ENCODE peak calls at places on chromosomes 6 and 20, in four cellular contexts. S is cardiac muscle cell, H is endothelial cell, D is mammary epithelial cell. R is an unnamed sample.

GRCh38 chr20:8583209-8584106 is 451.4 kb downstream of the PLCB1 start:
- DNase-seq in S (peak; percentile 78), H (no peak), D (no peak), R (peak; percentile 28)

GRCh38 chr20:63027425-63028389 is 20.9 kb upstream of the BHLHE23 start:
- DNase-seq in S (no peak), H (no peak), D (no peak), R (peak; percentile 14)

GRCh38 chr6:11685411-11686093 is 93.1 kb downstream of the ADTRP start:
- DNase-seq in S (peak; percentile 41), H (no peak), D (peak; percentile 89), R (peak; percentile 61)

GRCh38 chr6:31978831-31979230 is 3.0 kb upstream of the C4A start:
- DNase-seq in S (no peak), H (no peak), D (no peak), R (no peak)

GRCh38 chr6:110822248-110822647 is 7.0 kb upstream of the CDK19 start:
- DNase-seq in S (peak; percentile 80), H (no peak), D (no peak), R (peak; percentile 20)

GRCh38 chr6:44580901-44581300 is 193.4 kb downstream of the CDC5L start:
- DNase-seq in S (peak; percentile 91), H (no peak), D (no peak), R (no peak)

GRCh38 chr6:147266821-147267220 is 62.6 kb downstream of the STXBP5 start:
- DNase-seq in S (no peak), H (no peak), D (no peak), R (no peak)

GRCh38 chr20:49161428-49162152 is 26.5 kb downstream of the STAU1 start:
- DNase-seq in S (no peak), H (no peak), D (peak; percentile 30), R (peak; percentile 5)

GRCh38 chr6:11064836-11065235 is 20.7 kb upstream of the ELOVL2 start:
- DNase-seq in S (no peak), H (no peak), D (no peak), R (no peak)

GRCh38 chr6:32819729-32820128 is 2.9 kb upstream of the HLA-DOB start:
- DNase-seq in S (peak; percentile 56), H (no peak), D (peak; percentile 98), R (peak; percentile 87)

GRCh38 chr6:32056254-32056653 is 18.0 kb downstream of the CYP21A2 start:
- DNase-seq in S (no peak), H (no peak), D (no peak), R (no peak)

GRCh38 chr6:112701201-112701600 is 354.1 kb downstream of the RFPL4B start:
- DNase-seq in S (peak; percentile 59), H (no peak), D (no peak), R (peak; percentile 64)

DNA sequence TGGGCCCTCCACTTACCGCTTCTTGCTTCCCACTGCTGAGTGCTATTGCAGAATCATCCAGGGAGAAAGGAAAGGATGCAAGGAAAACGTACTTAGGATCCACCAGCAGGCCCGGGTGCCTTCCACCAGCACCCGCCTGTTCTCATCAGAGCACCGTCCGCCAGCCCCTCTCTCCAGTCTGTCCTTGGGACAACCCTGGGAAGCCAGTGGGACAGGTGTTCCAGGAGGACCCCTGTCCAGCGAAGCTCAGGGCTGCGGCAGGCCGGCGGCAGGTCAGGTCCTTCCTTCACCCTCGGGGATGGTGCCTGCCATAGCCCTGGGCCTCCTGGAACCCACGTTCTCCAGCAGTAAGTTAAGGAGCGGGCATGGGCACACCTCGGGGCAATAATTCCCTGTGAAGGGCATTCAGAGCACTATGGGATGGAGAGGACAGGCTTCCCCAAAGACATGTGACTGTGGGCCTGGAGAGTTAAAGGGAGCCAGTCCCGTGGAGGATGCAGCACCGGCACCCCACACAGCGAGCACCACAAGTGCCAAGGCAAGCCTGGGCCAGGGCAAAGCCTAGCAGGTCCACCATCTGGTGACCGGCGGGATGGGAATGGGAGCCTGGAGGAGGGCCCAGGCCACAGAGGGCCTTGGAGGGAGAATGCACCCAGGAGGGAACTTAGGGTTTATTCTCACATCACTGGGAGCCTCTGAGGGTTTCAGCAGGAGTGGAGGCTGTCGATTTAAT is 396.7 kb downstream of the TAF4 start:
- DNase-seq in S (no peak), H (no peak), D (no peak), R (no peak)
- TF ChIP-seq CTCF in S (no peak), H (no peak), D (no peak), R (no peak)

GRCh38 chr6:114735118-114735730 is 392.4 kb upstream of the HS3ST5 start:
- DNase-seq in S (no peak), H (no peak), D (no peak), R (no peak)
- TF ChIP-seq CTCF in S (no peak), H (no peak), D (no peak), R (no peak)

DNA sequence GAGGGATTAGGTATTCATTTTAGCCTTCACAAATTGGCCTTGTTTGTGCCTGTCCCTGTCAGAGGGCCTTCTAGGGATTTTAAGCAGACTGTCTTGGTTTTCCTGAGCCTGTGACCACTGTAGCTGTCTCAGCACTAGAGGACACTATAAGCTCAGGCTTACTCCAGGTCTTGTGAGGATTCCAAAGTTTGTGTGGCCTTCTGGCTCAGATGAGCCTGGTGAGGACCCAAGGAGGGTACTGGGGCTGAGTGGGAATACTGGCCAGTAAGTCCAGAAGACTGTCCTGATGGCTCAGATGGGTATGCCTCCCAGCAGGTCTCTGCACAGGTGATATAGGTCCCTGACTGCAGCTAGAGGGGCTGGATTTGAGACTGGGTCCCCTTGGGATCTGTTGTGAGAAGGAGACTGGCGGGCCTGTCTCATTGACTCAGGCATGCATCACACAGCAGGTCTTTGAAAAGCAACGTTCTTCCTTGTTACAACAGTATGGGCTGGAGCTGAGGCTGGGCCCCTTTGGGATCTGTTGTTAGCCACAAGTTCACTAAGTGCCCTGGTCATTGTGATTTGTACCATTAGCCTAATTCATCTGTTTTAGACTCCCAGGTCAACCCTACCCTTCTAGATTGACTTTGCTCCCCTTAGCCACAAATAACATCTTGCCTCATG is 26.3 kb upstream of the TFB1M start:
- DNase-seq in S (peak; percentile 69), H (peak; percentile 33), D (peak; percentile 56), R (peak; percentile 18)
- TF ChIP-seq CTCF in S (peak; percentile 65), H (no peak), D (peak; percentile 46), R (peak; percentile 14)

GRCh38 chr6:131997450-131998153 is 46.4 kb upstream of the CCN2 start:
- DNase-seq in S (no peak), H (no peak), D (no peak), R (no peak)

GRCh38 chr6:131998255-131998982 is 47.2 kb upstream of the CCN2 start:
- DNase-seq in S (peak; percentile 73), H (no peak), D (no peak), R (no peak)

GRCh38 chr6:132000296-132000695 is 49.1 kb upstream of the CCN2 start:
- DNase-seq in S (no peak), H (no peak), D (no peak), R (no peak)

GRCh38 chr6:131995924-131996323 is 44.8 kb upstream of the CCN2 start:
- DNase-seq in S (peak; percentile 67), H (no peak), D (peak; percentile 84), R (peak; percentile 81)

GRCh38 chr6:131999545-132000146 is 48.5 kb upstream of the CCN2 start:
- DNase-seq in S (no peak), H (no peak), D (no peak), R (no peak)
- TF ChIP-seq CTCF in S (no peak), H (no peak), D (no peak), R (no peak)

DNA sequence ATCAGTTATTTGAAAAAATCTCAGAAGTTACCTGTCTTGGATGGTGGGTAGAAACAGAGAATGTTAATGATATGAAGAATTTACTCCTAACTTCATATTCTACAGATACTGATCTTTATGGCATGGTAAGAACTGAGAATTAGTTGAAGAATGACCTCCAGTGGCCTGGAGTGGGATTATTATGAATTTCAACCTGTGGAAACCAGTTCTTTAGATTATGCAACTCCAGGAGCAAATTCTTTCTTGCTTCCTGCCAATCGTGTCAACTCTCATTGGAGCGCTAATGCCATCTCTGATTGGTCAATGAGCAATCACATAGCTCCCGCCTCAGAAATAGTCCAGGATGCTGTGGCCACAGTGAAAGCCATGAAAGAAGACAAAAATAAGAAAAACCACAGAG is 40.6 kb downstream of the LYRM2 start:
- DNase-seq in S (peak; percentile 62), H (no peak), D (peak; percentile 76), R (peak; percentile 76)
- TF ChIP-seq CTCF in S (peak; percentile 7), H (no peak), D (peak; percentile 45), R (no peak)